ENCODE peak calls at places on chromosomes 5 and 9, in four cellular contexts. One of them, this sample, is unnamed.

GRCh38 chr9:7452378-7452777 is 347.2 kb downstream of the DMAC1 start:
- DNase-seq in stimulated activated CD4-positive, alpha-beta T cell treated with anti-CD3 and anti-CD28 coated beads, Interleukin-1b, Interleukin-23, amount 100 ng/mL, for 24 hours: no peak
- DNase-seq in NCI-H2029: no peak
- DNase-seq in AG10803: peak
- DNase-seq in this sample: no peak

GRCh38 chr5:122766130-122766529 is 8.8 kb upstream of the SNX2 start:
- DNase-seq in NCI-H2029: no peak
- DNase-seq in stimulated activated CD4-positive, alpha-beta T cell treated with anti-CD3 and anti-CD28 coated beads, Interleukin-1b, Interleukin-23, amount 100 ng/mL, for 24 hours: no peak
- DNase-seq in AG10803: no peak
- DNase-seq in this sample: no peak

GRCh38 chr5:6634788-6635430 is 1.7 kb downstream of the SRD5A1 start:
- DNase-seq in AG10803: no peak
- DNase-seq in stimulated activated CD4-positive, alpha-beta T cell treated with anti-CD3 and anti-CD28 coated beads, Interleukin-1b, Interleukin-23, amount 100 ng/mL, for 24 hours: no peak
- DNase-seq in NCI-H2029: no peak
- DNase-seq in this sample: no peak

GRCh38 chr5:150671509-150672236 is 10.6 kb downstream of the MYOZ3 start:
- DNase-seq in AG10803: no peak
- DNase-seq in stimulated activated CD4-positive, alpha-beta T cell treated with anti-CD3 and anti-CD28 coated beads, Interleukin-1b, Interleukin-23, amount 100 ng/mL, for 24 hours: no peak
- DNase-seq in NCI-H2029: no peak
- DNase-seq in this sample: no peak

GRCh38 chr9:18493361-18494015 is 19.5 kb downstream of the ADAMTSL1 start:
- DNase-seq in stimulated activated CD4-positive, alpha-beta T cell treated with anti-CD3 and anti-CD28 coated beads, Interleukin-1b, Interleukin-23, amount 100 ng/mL, for 24 hours: no peak
- DNase-seq in AG10803: peak
- DNase-seq in NCI-H2029: no peak
- DNase-seq in this sample: no peak

GRCh38 chr9:130912932-130913598 is 16.5 kb upstream of the QRFP start:
- DNase-seq in NCI-H2029: no peak
- DNase-seq in stimulated activated CD4-positive, alpha-beta T cell treated with anti-CD3 and anti-CD28 coated beads, Interleukin-1b, Interleukin-23, amount 100 ng/mL, for 24 hours: no peak
- DNase-seq in AG10803: peak
- DNase-seq in this sample: peak

GRCh38 chr5:118703241-118703640 is 285.1 kb downstream of the DTWD2 start:
- DNase-seq in stimulated activated CD4-positive, alpha-beta T cell treated with anti-CD3 and anti-CD28 coated beads, Interleukin-1b, Interleukin-23, amount 100 ng/mL, for 24 hours: no peak
- DNase-seq in NCI-H2029: no peak
- DNase-seq in AG10803: no peak
- DNase-seq in this sample: no peak

GRCh38 chr9:95137587-95138145 is 179.8 kb downstream of the FANCC start:
- DNase-seq in AG10803: no peak
- DNase-seq in stimulated activated CD4-positive, alpha-beta T cell treated with anti-CD3 and anti-CD28 coated beads, Interleukin-1b, Interleukin-23, amount 100 ng/mL, for 24 hours: no peak
- DNase-seq in NCI-H2029: peak
- DNase-seq in this sample: no peak

GRCh38 chr5:116514521-116514920 is 60.1 kb downstream of the SEMA6A start:
- DNase-seq in stimulated activated CD4-positive, alpha-beta T cell treated with anti-CD3 and anti-CD28 coated beads, Interleukin-1b, Interleukin-23, amount 100 ng/mL, for 24 hours: no peak
- DNase-seq in AG10803: no peak
- DNase-seq in NCI-H2029: no peak
- DNase-seq in this sample: no peak

GRCh38 chr9:121399883-121400607 is 30.0 kb upstream of the STOM start:
- DNase-seq in AG10803: peak
- DNase-seq in stimulated activated CD4-positive, alpha-beta T cell treated with anti-CD3 and anti-CD28 coated beads, Interleukin-1b, Interleukin-23, amount 100 ng/mL, for 24 hours: no peak
- DNase-seq in NCI-H2029: peak
- DNase-seq in this sample: peak

GRCh38 chr9:34554211-34555001 is 31.6 kb upstream of the ENHO start:
- DNase-seq in AG10803: no peak
- DNase-seq in NCI-H2029: no peak
- DNase-seq in stimulated activated CD4-positive, alpha-beta T cell treated with anti-CD3 and anti-CD28 coated beads, Interleukin-1b, Interleukin-23, amount 100 ng/mL, for 24 hours: no peak
- DNase-seq in this sample: no peak

GRCh38 chr9:13532407-13532806 is 252.9 kb upstream of the MPDZ start:
- DNase-seq in stimulated activated CD4-positive, alpha-beta T cell treated with anti-CD3 and anti-CD28 coated beads, Interleukin-1b, Interleukin-23, amount 100 ng/mL, for 24 hours: no peak
- DNase-seq in NCI-H2029: no peak
- DNase-seq in AG10803: no peak
- DNase-seq in this sample: no peak

GRCh38 chr5:123455095-123455494 is 31.9 kb upstream of the CEP120 start:
- DNase-seq in stimulated activated CD4-positive, alpha-beta T cell treated with anti-CD3 and anti-CD28 coated beads, Interleukin-1b, Interleukin-23, amount 100 ng/mL, for 24 hours: no peak
- DNase-seq in AG10803: no peak
- DNase-seq in NCI-H2029: no peak
- DNase-seq in this sample: no peak

GRCh38 chr9:1474259-1474658 is 424.1 kb downstream of the DMRT2 start:
- DNase-seq in NCI-H2029: no peak
- DNase-seq in AG10803: no peak
- DNase-seq in stimulated activated CD4-positive, alpha-beta T cell treated with anti-CD3 and anti-CD28 coated beads, Interleukin-1b, Interleukin-23, amount 100 ng/mL, for 24 hours: no peak
- DNase-seq in this sample: no peak

GRCh38 chr5:138900281-138900965 is 25.3 kb upstream of the LRRTM2 start:
- DNase-seq in stimulated activated CD4-positive, alpha-beta T cell treated with anti-CD3 and anti-CD28 coated beads, Interleukin-1b, Interleukin-23, amount 100 ng/mL, for 24 hours: peak
- DNase-seq in NCI-H2029: no peak
- DNase-seq in AG10803: peak
- DNase-seq in this sample: no peak

GRCh38 chr5:112878760-112879159 is 17.7 kb downstream of the SRP19 start:
- DNase-seq in AG10803: no peak
- DNase-seq in stimulated activated CD4-positive, alpha-beta T cell treated with anti-CD3 and anti-CD28 coated beads, Interleukin-1b, Interleukin-23, amount 100 ng/mL, for 24 hours: peak
- DNase-seq in NCI-H2029: no peak
- DNase-seq in this sample: no peak

GRCh38 chr5:180180198-180180820 is 28.7 kb downstream of the RASGEF1C start:
- DNase-seq in stimulated activated CD4-positive, alpha-beta T cell treated with anti-CD3 and anti-CD28 coated beads, Interleukin-1b, Interleukin-23, amount 100 ng/mL, for 24 hours: no peak
- DNase-seq in NCI-H2029: no peak
- DNase-seq in AG10803: no peak
- DNase-seq in this sample: no peak

GRCh38 chr5:151451626-151452520 is 4.5 kb downstream of the SLC36A1 start:
- DNase-seq in NCI-H2029: no peak
- DNase-seq in AG10803: peak
- DNase-seq in stimulated activated CD4-positive, alpha-beta T cell treated with anti-CD3 and anti-CD28 coated beads, Interleukin-1b, Interleukin-23, amount 100 ng/mL, for 24 hours: no peak
- DNase-seq in this sample: no peak

GRCh38 chr5:38456657-38457056 is 99.8 kb downstream of the LIFR start:
- DNase-seq in AG10803: no peak
- DNase-seq in stimulated activated CD4-positive, alpha-beta T cell treated with anti-CD3 and anti-CD28 coated beads, Interleukin-1b, Interleukin-23, amount 100 ng/mL, for 24 hours: no peak
- DNase-seq in NCI-H2029: no peak
- DNase-seq in this sample: no peak

GRCh38 chr9:110208031-110208430 is at the start of gene C9orf152:
- DNase-seq in NCI-H2029: no peak
- DNase-seq in stimulated activated CD4-positive, alpha-beta T cell treated with anti-CD3 and anti-CD28 coated beads, Interleukin-1b, Interleukin-23, amount 100 ng/mL, for 24 hours: no peak
- DNase-seq in AG10803: no peak
- DNase-seq in this sample: no peak

GRCh38 chr5:107516452-107517184 is 154.1 kb downstream of the EFNA5 start:
- DNase-seq in NCI-H2029: no peak
- DNase-seq in AG10803: peak
- DNase-seq in stimulated activated CD4-positive, alpha-beta T cell treated with anti-CD3 and anti-CD28 coated beads, Interleukin-1b, Interleukin-23, amount 100 ng/mL, for 24 hours: no peak
- DNase-seq in this sample: peak

This sample was measured in AG09319.